ENCODE peak calls at places on chromosomes 5 and 9, in eight cellular contexts. P is brain microvascular endothelial cell, I is lung, A is GM12865, H is fibroblast of pulmonary artery, O is AG04450, W is stomach, X is kidney epithelial cell. U is an unnamed sample.

GRCh38 chr5:60349891-60350415 is 350.0 kb downstream of the DEPDC1B start:
- DNase-seq in I (no peak), O (no peak), A (no peak), P (no peak), W (no peak), X (no peak), H (no peak), U (no peak)

GRCh38 chr9:34158362-34158869 is 20.4 kb upstream of the UBAP1 start:
- DNase-seq in O (peak; percentile 62), W (no peak), I (peak; percentile 83), A (no peak), X (peak; percentile 19), H (peak; percentile 71), P (peak; percentile 69), U (no peak)

GRCh38 chr9:108463927-108464606 is 391.7 kb downstream of the ACTL7B start:
- DNase-seq in W (no peak), P (no peak), A (no peak), O (no peak), H (peak; percentile 39), I (no peak), X (no peak), U (no peak)

GRCh38 chr5:150303660-150304411 is 1.1 kb upstream of the ARSI start:
- DNase-seq in O (peak; percentile 69), W (no peak), P (no peak), H (peak; percentile 77), I (no peak), X (no peak), A (no peak), U (no peak)

GRCh38 chr5:131270809-131271208 is 7.0 kb downstream of the CDC42SE2 start:
- DNase-seq in H (no peak), A (no peak), W (no peak), O (no peak), P (peak; percentile 28), I (no peak), X (no peak), U (no peak)

GRCh38 chr9:69168709-69169217 is 5.3 kb upstream of the TJP2 start:
- DNase-seq in X (no peak), W (no peak), H (peak; percentile 81), A (peak; percentile 78), P (no peak), I (no peak), O (no peak), U (peak; percentile 58)

GRCh38 chr9:16321461-16322119 is 548.9 kb downstream of the BNC2 start:
- DNase-seq in P (no peak), A (no peak), W (no peak), X (peak; percentile 41), O (no peak), H (peak; percentile 65), I (no peak), U (no peak)

GRCh38 chr5:60161340-60161934 is 267.9 kb upstream of the PDE4D start:
- DNase-seq in A (peak; percentile 63), H (peak; percentile 58), X (no peak), O (no peak), W (no peak), P (peak; percentile 28), I (no peak), U (no peak)

GRCh38 chr9:88075966-88076285 is 62.3 kb downstream of the SPATA31C2 start:
- DNase-seq in O (no peak), P (peak; percentile 15), H (peak; percentile 3), X (no peak), A (no peak), I (no peak), W (no peak), U (no peak)

GRCh38 chr9:88074931-88075330 is 63.3 kb downstream of the SPATA31C2 start:
- DNase-seq in O (no peak), W (no peak), I (no peak), H (no peak), X (no peak), A (no peak), P (no peak), U (no peak)

GRCh38 chr9:88072831-88073365 is 65.4 kb downstream of the SPATA31C2 start:
- DNase-seq in P (no peak), A (no peak), W (no peak), H (no peak), I (no peak), O (no peak), X (no peak), U (no peak)

GRCh38 chr9:88076286-88077070 is 61.8 kb downstream of the SPATA31C2 start:
- DNase-seq in A (no peak), O (peak; percentile 16), P (peak; percentile 59), I (peak; percentile 85), X (peak; percentile 78), H (peak; percentile 74), W (peak; percentile 96), U (no peak)

GRCh38 chr9:88077071-88077617 is 61.1 kb downstream of the SPATA31C2 start:
- DNase-seq in I (no peak), H (no peak), O (no peak), W (no peak), A (no peak), X (no peak), P (no peak), U (no peak)
- H3K4me3 ChIP-seq in I (no peak overlapping the region), H (peak overlapping the region; percentile 57), O (peak overlapping the region; percentile 74), W (peak overlapping the region; percentile 58), A (no peak overlapping the region), X (no peak overlapping the region), P (peak overlapping the region; percentile 62), U (no peak overlapping the region)

DNA sequence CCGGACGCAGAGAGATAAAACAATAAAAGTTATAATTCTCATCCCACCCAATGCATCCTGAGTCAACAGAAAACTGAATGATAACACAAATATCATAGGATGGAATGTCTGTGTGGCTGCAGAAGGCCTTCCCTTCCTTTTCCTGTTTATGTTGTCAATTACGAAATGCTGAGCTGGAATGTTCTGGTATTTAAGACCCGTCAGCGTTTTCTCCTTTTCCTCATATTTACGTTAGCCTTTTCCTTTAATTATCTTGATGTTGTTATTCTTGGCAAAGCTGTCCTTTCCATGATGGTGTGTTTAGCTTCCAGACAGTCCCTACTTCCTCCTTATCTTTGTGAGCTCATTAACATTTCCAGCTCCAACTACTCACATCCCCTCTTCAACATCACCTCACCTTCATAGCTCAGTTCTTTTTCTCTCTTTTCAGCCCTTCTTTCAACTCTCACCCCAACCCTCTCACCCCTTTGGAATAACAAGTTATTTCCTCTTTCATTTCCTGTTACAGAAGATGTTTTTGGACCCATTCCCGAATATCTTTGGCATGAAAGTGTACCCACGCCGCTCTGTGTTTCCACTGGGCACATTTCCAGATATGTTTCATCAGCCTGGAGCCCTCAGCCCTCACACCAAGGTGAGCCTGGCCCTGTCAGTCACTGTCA is 221.6 kb downstream of the NR2F1-AS1 start:
- DNase-seq in I (no peak), X (no peak), P (peak; percentile 88), W (no peak), O (peak; percentile 59), H (peak; percentile 100), A (no peak), U (peak; percentile 31)
- H3K4me3 ChIP-seq in I (no peak overlapping the region), X (no peak overlapping the region), P (peak overlapping the region; percentile 7), W (no peak overlapping the region), O (no peak overlapping the region), H (peak overlapping the region; percentile 35), A (no peak overlapping the region), U (no peak overlapping the region)

GRCh38 chr5:124060010-124060409 is 548.0 kb downstream of the CSNK1G3 start:
- DNase-seq in W (no peak), A (no peak), P (no peak), O (no peak), X (no peak), H (no peak), I (no peak), U (no peak)

GRCh38 chr5:124059200-124059599 is 547.2 kb downstream of the CSNK1G3 start:
- DNase-seq in O (no peak), A (no peak), H (no peak), X (peak; percentile 49), W (no peak), I (no peak), P (no peak), U (no peak)

GRCh38 chr5:124057815-124058231 is 545.8 kb downstream of the CSNK1G3 start:
- DNase-seq in O (no peak), I (no peak), A (no peak), H (no peak), P (no peak), W (no peak), X (no peak), U (no peak)

GRCh38 chr5:124056326-124057160 is 544.6 kb downstream of the CSNK1G3 start:
- DNase-seq in P (no peak), O (no peak), X (no peak), A (peak; percentile 71), W (no peak), H (no peak), I (peak; percentile 46), U (no peak)

GRCh38 chr5:124057161-124057814 is 545.3 kb downstream of the CSNK1G3 start:
- DNase-seq in H (no peak), X (peak; percentile 21), P (no peak), O (no peak), I (peak; percentile 39), A (peak; percentile 59), W (peak; percentile 62), U (peak; percentile 36)
- H3K4me3 ChIP-seq in H (no peak overlapping the region), X (no peak overlapping the region), P (no peak overlapping the region), O (no peak overlapping the region), I (no peak overlapping the region), A (peak overlapping the region; percentile 11), W (peak overlapping the region; percentile 19), U (no peak overlapping the region)

GRCh38 chr5:75522025-75522424 is 10.3 kb downstream of the POLK start:
- DNase-seq in W (no peak), H (no peak), X (no peak), P (peak; percentile 15), I (no peak), A (no peak), O (no peak), U (no peak)

GRCh38 chr5:75522542-75522941 is 10.9 kb downstream of the POLK start:
- DNase-seq in X (no peak), I (no peak), A (no peak), O (no peak), P (no peak), H (peak; percentile 3), W (no peak), U (no peak)

GRCh38 chr5:75524071-75524470 is 12.4 kb downstream of the POLK start:
- DNase-seq in H (no peak), X (no peak), P (no peak), I (no peak), A (peak; percentile 82), O (no peak), W (no peak), U (no peak)

GRCh38 chr5:75524591-75524990 is 12.9 kb downstream of the POLK start:
- DNase-seq in P (no peak), I (no peak), A (no peak), H (no peak), W (no peak), O (no peak), X (no peak), U (no peak)

DNA sequence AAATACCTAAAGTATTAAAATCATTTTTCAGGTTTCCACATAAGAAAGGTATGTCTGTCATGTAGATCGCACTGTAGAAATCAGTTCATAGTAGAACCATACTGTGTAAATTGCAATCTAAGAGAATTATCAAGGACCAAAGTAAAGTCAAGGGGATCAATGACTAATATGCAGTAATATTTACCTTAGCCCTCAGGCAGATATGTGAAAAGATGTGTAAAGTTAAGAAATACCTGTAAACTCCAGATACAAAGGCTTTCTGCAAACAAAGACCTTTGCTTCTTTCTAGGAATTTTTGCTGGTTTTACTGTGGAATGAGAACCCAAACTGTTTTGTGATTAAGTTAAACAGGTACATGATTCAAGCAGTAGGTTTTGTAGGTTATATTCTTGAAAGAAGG is 11.6 kb downstream of the POLK start:
- DNase-seq in H (no peak), P (no peak), A (no peak), O (no peak), I (no peak), X (no peak), W (no peak), U (no peak)
- H3K4me3 ChIP-seq in H (no peak overlapping the region), P (no peak overlapping the region), A (peak overlapping the region; percentile 37), O (no peak overlapping the region), I (no peak overlapping the region), X (no peak overlapping the region), W (no peak overlapping the region), U (no peak overlapping the region)